ENCODE peak calls at places on chromosomes 11 and 22, in eight cellular contexts. Y is CD8-positive, alpha-beta T cell; N is IMR-90; S is neural progenitor cell; P is right lobe of liver; R is astrocyte of the cerebellum; T is fibroblast of mammary gland; K is Calu3. W is an unnamed sample.

GRCh38 chr22:27545071-27545470 is 256.5 kb downstream of the MN1 start:
- DNase-seq in T (no peak), N (no peak), P (no peak), Y (no peak), S (no peak), K (no peak), R (no peak), W (no peak)

GRCh38 chr22:27900153-27900552 is 18.9 kb downstream of the PITPNB start:
- DNase-seq in P (no peak), T (no peak), K (no peak), N (no peak), R (no peak), S (no peak), Y (no peak), W (no peak)

GRCh38 chr22:48645766-48646165 is 1181.9 kb downstream of the BRD1 start:
- DNase-seq in Y (no peak), S (no peak), T (no peak), K (no peak), N (no peak), R (no peak), P (no peak), W (no peak)

GRCh38 chr11:15663778-15664218 is 549.1 kb downstream of the INSC start:
- DNase-seq in T (no peak), R (no peak), K (no peak), S (peak; percentile 91), Y (no peak), P (no peak), N (no peak), W (no peak)

GRCh38 chr22:19105456-19105855 is 16.8 kb downstream of the DGCR2 start:
- DNase-seq in S (no peak), R (no peak), N (no peak), K (no peak), P (no peak), Y (no peak), T (no peak), W (no peak)

GRCh38 chr11:117600261-117600783 is 196.7 kb downstream of the DSCAML1 start:
- DNase-seq in T (no peak), K (no peak), R (no peak), P (no peak), S (peak; percentile 63), Y (no peak), N (no peak), W (no peak)

GRCh38 chr11:74449369-74449931 is 17.9 kb downstream of the KCNE3 start:
- DNase-seq in P (no peak), R (peak; percentile 77), K (peak; percentile 60), S (peak; percentile 83), T (peak; percentile 89), Y (peak; percentile 17), N (peak; percentile 81), W (peak; percentile 89)

GRCh38 chr11:24759742-24760141 is 262.9 kb downstream of the LUZP2 start:
- DNase-seq in P (no peak), S (no peak), N (no peak), K (no peak), R (no peak), T (no peak), Y (no peak), W (no peak)

GRCh38 chr11:76391039-76391438 is 9.9 kb downstream of the GVQW3 start:
- DNase-seq in N (no peak), S (no peak), P (no peak), K (no peak), R (no peak), Y (no peak), T (no peak), W (no peak)

GRCh38 chr11:126352163-126352562 is 3.3 kb upstream of the ST3GAL4 start:
- DNase-seq in R (no peak), T (no peak), S (no peak), N (no peak), Y (no peak), P (peak; percentile 15), K (no peak), W (no peak)

GRCh38 chr11:12318791-12319733 is 58.3 kb upstream of the PARVA start:
- DNase-seq in Y (no peak), S (no peak), K (no peak), T (peak; percentile 74), N (peak; percentile 89), R (peak; percentile 12), P (no peak), W (peak; percentile 69)

GRCh38 chr11:9806946-9807687 is 143.2 kb downstream of the SWAP70 start:
- DNase-seq in K (no peak), P (no peak), N (no peak), S (no peak), R (no peak), Y (no peak), T (no peak), W (no peak)

GRCh38 chr11:106156290-106156937 is 79.0 kb downstream of the AASDHPPT start:
- DNase-seq in S (peak; percentile 49), N (peak; percentile 83), T (peak; percentile 79), P (no peak), K (peak; percentile 14), Y (no peak), R (peak; percentile 52), W (peak; percentile 91)

GRCh38 chr22:37298748-37299495 is 16.6 kb downstream of the CYTH4 start:
- DNase-seq in R (no peak), S (no peak), Y (no peak), N (no peak), P (no peak), T (no peak), K (no peak), W (no peak)

GRCh38 chr11:86805873-86806310 is 5.5 kb downstream of the PRSS23 start:
- DNase-seq in P (no peak), S (no peak), Y (no peak), K (no peak), N (no peak), T (peak; percentile 39), R (no peak), W (no peak)

GRCh38 chr11:45933131-45933821 is 10.8 kb downstream of the LARGE2 start:
- DNase-seq in S (no peak), R (peak; percentile 22), N (peak; percentile 71), P (no peak), Y (no peak), K (no peak), T (peak; percentile 52), W (no peak)

GRCh38 chr11:131685906-131686305 is 315.5 kb downstream of the NTM start:
- DNase-seq in T (no peak), K (no peak), P (no peak), Y (no peak), R (no peak), S (no peak), N (no peak), W (no peak)

GRCh38 chr11:122663056-122663740 is 7.7 kb downstream of the UBASH3B start:
- DNase-seq in N (no peak), S (no peak), P (no peak), Y (no peak), K (no peak), T (no peak), R (no peak), W (no peak)

GRCh38 chr22:19117111-19117512 is 5.1 kb downstream of the DGCR2 start:
- DNase-seq in P (no peak), R (no peak), T (no peak), K (no peak), S (no peak), N (no peak), Y (no peak), W (no peak)

GRCh38 chr11:81303265-81303664 is 1430.4 kb downstream of the FAM181B start:
- DNase-seq in T (no peak), P (no peak), N (no peak), Y (no peak), R (no peak), K (no peak), S (no peak), W (no peak)

GRCh38 chr11:2887526-2888195 is 2.1 kb upstream of the CDKN1C start:
- DNase-seq in P (no peak), S (peak; percentile 32), N (no peak), T (no peak), Y (no peak), R (no peak), K (no peak), W (no peak)
- TF ChIP-seq CTCF in P (no peak), S (no peak), N (no peak), T (no peak), Y (no peak), R (no peak), K (no peak), W (no peak)

DNA sequence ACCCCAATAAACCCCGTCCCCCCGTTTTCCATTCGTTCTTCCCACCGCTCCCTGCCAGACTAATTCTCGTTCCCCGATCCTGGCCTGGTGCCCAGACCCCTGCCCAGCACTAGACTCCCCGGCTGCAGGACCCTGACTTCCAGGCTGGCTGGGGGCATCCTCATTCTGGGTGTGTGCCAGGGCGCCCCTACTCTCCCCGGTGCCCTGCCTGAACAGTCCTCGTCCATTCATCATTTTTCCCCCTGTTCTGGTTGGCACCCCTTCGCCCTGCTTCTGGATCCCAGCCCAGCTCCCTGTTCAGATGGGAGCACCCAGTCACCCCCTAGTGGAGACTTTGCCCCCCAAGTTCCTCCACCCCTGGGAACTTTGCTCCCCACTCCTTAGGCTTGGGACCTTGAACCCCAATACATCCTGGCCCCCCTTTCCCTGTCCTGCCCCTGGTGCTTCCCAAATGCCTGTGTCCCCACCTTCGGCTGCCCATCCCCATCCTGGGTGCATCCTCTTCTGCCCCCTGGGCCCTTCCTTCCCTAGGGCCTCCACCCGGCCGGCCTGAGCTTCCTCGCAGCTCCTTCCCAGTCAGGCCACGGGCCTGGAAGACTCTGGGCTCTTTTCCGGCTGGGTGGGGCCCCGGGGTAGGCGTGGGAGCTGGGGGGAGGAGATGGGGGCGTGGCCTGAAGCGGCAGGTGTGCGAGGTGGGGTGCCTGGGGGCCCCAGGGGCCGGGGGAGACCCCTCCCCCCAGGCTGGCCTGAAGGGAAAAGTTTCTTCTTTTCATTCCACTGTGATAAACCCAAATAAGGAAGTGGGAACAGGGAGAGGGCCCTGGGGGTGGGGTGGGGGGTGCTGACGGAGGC is 882 bp downstream of the PLCB3 start:
- DNase-seq in P (peak; percentile 44), N (no peak), R (no peak), K (peak; percentile 75), Y (no peak), S (peak; percentile 52), T (no peak), W (peak; percentile 57)
- TF ChIP-seq CTCF in P (no peak), N (peak; percentile 35), R (peak; percentile 49), K (no peak), Y (peak; percentile 3), S (peak; percentile 56), T (peak; percentile 38), W (peak; percentile 46)

GRCh38 chr11:17564687-17565042 is 17.6 kb downstream of the OTOG start:
- DNase-seq in P (no peak), Y (no peak), K (no peak), T (no peak), R (no peak), N (no peak), S (peak; percentile 20), W (no peak)
- TF ChIP-seq CTCF in P (no peak), Y (no peak), K (peak; percentile 32), T (peak; percentile 39), R (peak; percentile 36), N (no peak), S (peak; percentile 61), W (peak; percentile 23)

GRCh38 chr11:65780770-65781151 is at the start of gene AP5B1:
- DNase-seq in N (peak; percentile 41), S (peak; percentile 83), K (peak; percentile 83), R (no peak), T (peak; percentile 24), Y (peak; percentile 62), P (peak; percentile 82), W (peak; percentile 48)
- TF ChIP-seq CTCF in N (peak; percentile 29), S (no peak), K (no peak), R (no peak), T (no peak), Y (no peak), P (no peak), W (no peak)